ENCODE peak calls at places on chromosome 2, in seven cellular contexts. G, F, R, J, K, Y and X are unnamed samples.

GRCh38 chr2:80304522-80304878 is at the start of gene LRRTM1:
- DNase-seq in J (no peak), F (no peak), Y (no peak), G (no peak), K (no peak), R (no peak), X (no peak)

GRCh38 chr2:180720861-180721260 is 259.5 kb upstream of the UBE2E3 start:
- DNase-seq in J (no peak), F (no peak), Y (no peak), K (no peak), R (no peak), G (no peak), X (no peak)

GRCh38 chr2:84919885-84920580 is 14.6 kb downstream of the TMSB10 start:
- DNase-seq in J (peak; percentile 91), G (peak; percentile 95), R (no peak), F (no peak), Y (peak; percentile 90), K (peak; percentile 51), X (no peak)

GRCh38 chr2:195985731-195986130 is 82.9 kb downstream of the DNAH7 start:
- DNase-seq in K (no peak), G (no peak), J (no peak), Y (no peak), F (no peak), R (no peak), X (no peak)

GRCh38 chr2:235291464-235291863 is 202.4 kb upstream of the AGAP1 start:
- DNase-seq in R (no peak), Y (no peak), K (no peak), J (no peak), F (no peak), G (peak; percentile 30), X (no peak)

GRCh38 chr2:8234757-8235374 is 447.0 kb upstream of the ID2 start:
- DNase-seq in K (no peak), Y (peak; percentile 60), F (no peak), R (peak; percentile 40), J (no peak), G (no peak), X (peak; percentile 34)

GRCh38 chr2:48406096-48406495 is 123.9 kb upstream of the STON1 start:
- DNase-seq in K (no peak), J (no peak), R (no peak), F (no peak), Y (no peak), G (no peak), X (no peak)

GRCh38 chr2:168278424-168278888 is 31.1 kb upstream of the STK39 start:
- DNase-seq in G (peak; percentile 71), Y (no peak), R (no peak), F (peak; percentile 50), J (no peak), K (no peak), X (no peak)

GRCh38 chr2:7061436-7061779 is 144.2 kb downstream of the RNF144A start:
- DNase-seq in Y (no peak), R (no peak), F (no peak), K (no peak), G (no peak), J (no peak), X (no peak)

GRCh38 chr2:3280683-3281520 is 96.7 kb downstream of the EIPR1 start:
- DNase-seq in Y (no peak), F (no peak), J (no peak), R (no peak), K (no peak), G (no peak), X (no peak)

GRCh38 chr2:193517615-193518014 is 1322.9 kb upstream of the TMEFF2 start:
- DNase-seq in G (no peak), Y (no peak), J (no peak), F (no peak), R (no peak), K (no peak), X (no peak)

GRCh38 chr2:204226305-204226861 is 289.8 kb downstream of the ICOS start:
- DNase-seq in G (no peak), Y (no peak), K (no peak), F (no peak), J (no peak), R (no peak), X (no peak)

GRCh38 chr2:70374616-70375015 is 72.7 kb upstream of the FAM136A start:
- DNase-seq in J (no peak), R (no peak), K (no peak), G (no peak), Y (no peak), F (no peak), X (no peak)

GRCh38 chr2:86685351-86685750 is 34.7 kb upstream of the RMND5A start:
- DNase-seq in R (no peak), J (no peak), F (no peak), K (no peak), G (no peak), Y (no peak), X (no peak)

GRCh38 chr2:48927355-48927754 is 171.8 kb upstream of the LHCGR start:
- DNase-seq in Y (no peak), F (no peak), R (no peak), G (peak; percentile 21), J (no peak), K (no peak), X (no peak)

GRCh38 chr2:201860541-201861154 is 54.3 kb downstream of the CDK15 start:
- DNase-seq in K (peak; percentile 44), G (peak; percentile 69), J (peak; percentile 81), R (peak; percentile 52), Y (no peak), F (peak; percentile 46), X (peak; percentile 9)

GRCh38 chr2:152847067-152847466 is 128.6 kb downstream of the ARL6IP6 start:
- DNase-seq in G (no peak), J (no peak), F (no peak), Y (no peak), K (no peak), R (no peak), X (no peak)

GRCh38 chr2:240791821-240792657 is 28.0 kb downstream of the KIF1A start:
- DNase-seq in G (no peak), F (no peak), K (peak; percentile 82), R (no peak), J (no peak), Y (no peak), X (no peak)

GRCh38 chr2:137865954-137866540 is 98.2 kb upstream of the HNMT start:
- DNase-seq in R (peak; percentile 52), Y (no peak), K (peak; percentile 26), G (peak; percentile 77), J (peak; percentile 53), F (peak; percentile 55), X (no peak)

GRCh38 chr2:853203-853870 is 97.3 kb upstream of the SNTG2 start:
- DNase-seq in F (no peak), Y (peak; percentile 82), R (peak; percentile 23), J (no peak), G (no peak), K (no peak), X (no peak)

GRCh38 chr2:23249348-23249747 is 135.6 kb upstream of the KLHL29 start:
- DNase-seq in G (no peak), Y (no peak), J (no peak), K (no peak), R (no peak), F (no peak), X (peak; percentile 33)

GRCh38 chr2:95050385-95051300 is 25.1 kb downstream of the MAL start:
- DNase-seq in K (no peak), G (no peak), J (no peak), R (no peak), F (no peak), Y (no peak), X (no peak)

GRCh38 chr2:54956392-54956722 is 93.9 kb downstream of the RTN4 start:
- DNase-seq in R (no peak), G (no peak), J (no peak), Y (no peak), F (no peak), K (no peak), X (no peak)

GRCh38 chr2:85750509-85751299 is 3.1 kb upstream of the ATOH8 start:
- DNase-seq in G (peak; percentile 70), Y (no peak), K (peak; percentile 74), R (peak; percentile 69), F (peak; percentile 79), J (peak; percentile 72), X (peak; percentile 82)

GRCh38 chr2:46162329-46162870 is 134.8 kb upstream of the EPAS1 start:
- DNase-seq in G (no peak), Y (no peak), R (no peak), K (no peak), J (no peak), F (no peak), X (no peak)

GRCh38 chr2:197159681-197160211 is 150.8 kb downstream of the ANKRD44 start:
- DNase-seq in G (peak; percentile 67), Y (no peak), J (peak; percentile 95), F (no peak), R (no peak), K (no peak), X (no peak)

GRCh38 chr2:238321467-238321866 is 1.1 kb downstream of the TRAF3IP1 start:
- DNase-seq in Y (no peak), K (no peak), F (no peak), G (peak; percentile 24), R (no peak), J (no peak), X (no peak)
- H3K4me3 ChIP-seq in Y (peak overlapping the region; percentile 74), K (peak overlapping the region; percentile 87), F (peak overlapping the region; percentile 68), G (peak overlapping the region; percentile 88), R (peak overlapping the region; percentile 30), J (peak overlapping the region; percentile 66), X (peak overlapping the region; percentile 66)

GRCh38 chr2:61283443-61284160 is 121.6 kb downstream of the C2orf74 start:
- DNase-seq in G (no peak), K (no peak), J (no peak), R (no peak), F (no peak), Y (no peak), X (no peak)
- H3K36me3 ChIP-seq in G (peaks cover 53% of the 10 kb centered on the region), K (no peaks in the 10 kb centered on the region), J (no peaks in the 10 kb centered on the region), R (peaks cover 28% of the 10 kb centered on the region), F (peaks cover 9% of the 10 kb centered on the region), Y (no peaks in the 10 kb centered on the region), X (no peaks in the 10 kb centered on the region)

GRCh38 chr2:227818569-227819397 is 5.1 kb downstream of the CCL20 start:
- DNase-seq in F (peak; percentile 54), J (no peak), R (no peak), G (peak; percentile 100), Y (no peak), K (no peak), X (peak; percentile 22)
- H3K4me1 ChIP-seq in F (no peaks in the 10 kb centered on the region), J (peaks cover 34% of the 10 kb centered on the region), R (no peaks in the 10 kb centered on the region), G (peaks cover 71% of the 10 kb centered on the region), Y (peaks cover 14% of the 10 kb centered on the region), K (no peaks in the 10 kb centered on the region), X (no peaks in the 10 kb centered on the region)

DNA sequence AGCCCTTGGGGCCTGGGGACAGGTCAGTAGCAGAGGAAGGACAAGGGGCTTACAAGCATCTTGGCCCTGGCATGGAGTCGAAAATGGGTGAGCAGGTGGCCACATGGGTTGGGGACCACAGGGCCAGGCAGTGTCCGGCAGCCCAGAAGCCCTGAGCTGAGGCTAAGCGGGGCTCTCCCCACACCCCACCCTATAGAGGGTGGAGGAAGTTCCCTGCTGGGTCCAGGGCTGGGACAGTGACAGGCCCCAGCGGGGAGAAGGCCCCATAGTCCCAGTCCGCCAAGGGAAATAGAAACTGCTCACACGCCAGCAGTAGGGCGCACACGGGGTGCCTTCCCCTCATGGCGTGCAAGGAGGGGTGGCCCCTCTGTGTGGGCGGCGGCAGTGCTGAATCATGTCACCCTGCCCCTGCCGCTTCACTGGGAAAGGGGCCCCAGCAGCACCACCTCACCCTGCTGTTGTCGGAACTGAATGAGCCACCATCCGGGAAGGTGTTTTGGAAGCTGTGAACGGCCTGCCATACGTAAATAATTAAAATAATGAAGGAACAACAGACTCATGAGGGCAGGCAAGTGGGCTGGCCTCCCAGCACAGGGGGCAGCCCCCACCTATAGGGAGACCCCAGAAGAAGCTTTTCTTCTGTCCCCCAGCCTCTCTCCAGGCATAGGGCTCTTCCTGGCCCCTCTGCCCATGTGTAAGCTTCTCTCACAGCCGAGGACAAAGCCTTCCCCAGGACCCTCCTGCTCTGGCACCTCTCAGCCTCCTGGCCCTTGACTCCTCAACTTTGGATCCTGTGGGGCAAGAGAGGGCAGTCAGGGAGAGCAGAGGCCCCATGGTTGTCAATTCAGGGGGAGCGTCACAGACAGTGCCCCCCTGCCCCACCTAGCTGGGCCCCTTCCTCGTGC is 12.7 kb upstream of the DUSP2 start:
- DNase-seq in K (no peak), R (peak; percentile 82), J (no peak), G (no peak), F (no peak), Y (no peak), X (no peak)
- H3K4me3 ChIP-seq in K (no peak overlapping the region), R (peak overlapping the region; percentile 32), J (no peak overlapping the region), G (no peak overlapping the region), F (no peak overlapping the region), Y (no peak overlapping the region), X (no peak overlapping the region)